ENCODE peak calls at places on chromosomes 4 and X, in five cellular contexts. G, K, T, M and Q are unnamed samples.
A peak's percentile ranks its signal among the peaks of the same experiment; 100 is the strongest.

GRCh38 chrX:120463241-120463640 is 5.9 kb downstream of the LAMP2 start:
- DNase-seq in G (no peak), T (peak; percentile 18), K (no peak), M (no peak), Q (no peak)

GRCh38 chrX:153970398-153971123 is 1.1 kb downstream of the HCFC1 start:
- DNase-seq in G (peak; percentile 78), M (peak; percentile 47), T (peak; percentile 47), K (peak; percentile 82), Q (no peak)

GRCh38 chrX:101219116-101219839 is at the start of gene DRP2:
- DNase-seq in M (no peak), G (no peak), T (no peak), K (no peak), Q (no peak)

GRCh38 chr4:143773998-143774898 is 73.8 kb upstream of the FREM3 start:
- DNase-seq in M (peak; percentile 6), K (no peak), T (peak; percentile 61), G (no peak), Q (no peak)

GRCh38 chr4:1290165-1290977 is 680 bp downstream of the MAEA start:
- DNase-seq in T (peak; percentile 40), G (no peak), M (no peak), K (no peak), Q (no peak)

GRCh38 chr4:173013232-173013932 is 155.2 kb upstream of the GALNT7 start:
- DNase-seq in G (no peak), K (no peak), T (peak; percentile 44), M (peak; percentile 38), Q (peak; percentile 24)

GRCh38 chr4:82758701-82759685 is 39.6 kb downstream of the SCD5 start:
- DNase-seq in M (no peak), G (no peak), T (no peak), K (peak; percentile 61), Q (no peak)

GRCh38 chr4:38162240-38162784 is 202.1 kb downstream of the PTTG2 start:
- DNase-seq in G (no peak), T (no peak), M (no peak), K (peak; percentile 14), Q (no peak)

GRCh38 chr4:96429657-96430056 is 589.8 kb downstream of the PDHA2 start:
- DNase-seq in G (no peak), T (no peak), K (no peak), M (no peak), Q (no peak)

GRCh38 chr4:69689530-69690111 is 36.6 kb upstream of the UGT2A1 start:
- DNase-seq in G (no peak), M (no peak), T (peak; percentile 45), K (no peak), Q (no peak)

GRCh38 chrX:12115377-12115776 is 22.9 kb upstream of the FRMPD4 start:
- DNase-seq in T (no peak), G (no peak), M (no peak), K (no peak), Q (no peak)

GRCh38 chr4:47010347-47011188 is 17.2 kb upstream of the GABRA4 start:
- DNase-seq in T (no peak), M (no peak), K (no peak), G (no peak), Q (no peak)

GRCh38 chrX:82141942-82142341 is 940.0 kb downstream of the SH3BGRL start:
- DNase-seq in G (no peak), K (no peak), T (no peak), M (no peak), Q (peak; percentile 11)

GRCh38 chrX:11382935-11383334 is 89.7 kb downstream of the AMELX start:
- DNase-seq in K (no peak), G (no peak), T (no peak), M (no peak), Q (no peak)

GRCh38 chrX:40434947-40435346 is 145.8 kb upstream of the ATP6AP2 start:
- DNase-seq in K (peak; percentile 28), T (peak; percentile 30), M (no peak), G (peak; percentile 59), Q (no peak)

GRCh38 chr4:6224725-6225124 is 24.4 kb upstream of the JAKMIP1 start:
- DNase-seq in M (no peak), G (no peak), T (no peak), K (no peak), Q (no peak)

GRCh38 chr4:184441461-184442392 is 32.6 kb downstream of the IRF2 start:
- DNase-seq in G (no peak), M (peak; percentile 24), K (no peak), T (no peak), Q (no peak)

GRCh38 chr4:110621328-110621812 is 1.5 kb downstream of the PITX2 start:
- DNase-seq in G (peak; percentile 72), T (no peak), M (no peak), K (peak; percentile 72), Q (no peak)
- H3K9me3 ChIP-seq in G (no peaks in the 10 kb centered on the region), T (no peaks in the 10 kb centered on the region), M (no peaks in the 10 kb centered on the region), K (no peaks in the 10 kb centered on the region), Q (no peaks in the 10 kb centered on the region)

GRCh38 chrX:115940348-115940747 is 230.2 kb upstream of the AGTR2 start:
- DNase-seq in M (no peak), K (no peak), G (no peak), T (no peak), Q (no peak)
- H3K9me3 ChIP-seq in M (no peaks in the 10 kb centered on the region), K (peaks cover 7% of the 10 kb centered on the region), G (no peaks in the 10 kb centered on the region), T (no peaks in the 10 kb centered on the region), Q (no peaks in the 10 kb centered on the region)

GRCh38 chr4:21067351-21067750 is 367.1 kb downstream of the PACRGL start:
- DNase-seq in T (no peak), K (no peak), M (no peak), G (no peak), Q (no peak)
- H3K9me3 ChIP-seq in T (no peaks in the 10 kb centered on the region), K (no peaks in the 10 kb centered on the region), M (no peaks in the 10 kb centered on the region), G (no peaks in the 10 kb centered on the region), Q (no peaks in the 10 kb centered on the region)

DNA sequence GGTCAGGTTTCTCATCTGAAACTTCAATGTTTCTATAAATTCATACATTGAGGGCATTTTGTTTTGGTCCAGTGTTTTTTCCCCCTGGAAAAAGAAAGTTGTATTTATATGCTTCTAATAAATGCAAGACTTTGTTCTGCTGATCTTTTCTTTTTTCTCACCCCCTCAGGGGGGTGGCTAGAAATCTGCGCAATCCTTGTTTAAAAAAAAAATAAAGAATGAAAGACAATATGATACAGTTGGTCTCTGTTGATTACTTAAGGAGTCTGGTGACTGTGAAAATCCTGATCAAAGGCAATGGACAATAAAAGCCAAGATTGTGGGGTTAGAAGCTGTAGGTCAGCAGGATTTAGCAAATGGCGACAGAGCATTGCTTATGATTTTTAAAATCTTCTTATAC is 180.5 kb downstream of the KIT start:
- DNase-seq in G (no peak), T (no peak), M (no peak), K (no peak), Q (no peak)
- H3K9me3 ChIP-seq in G (no peaks in the 10 kb centered on the region), T (no peaks in the 10 kb centered on the region), M (no peaks in the 10 kb centered on the region), K (no peaks in the 10 kb centered on the region), Q (no peaks in the 10 kb centered on the region)

DNA sequence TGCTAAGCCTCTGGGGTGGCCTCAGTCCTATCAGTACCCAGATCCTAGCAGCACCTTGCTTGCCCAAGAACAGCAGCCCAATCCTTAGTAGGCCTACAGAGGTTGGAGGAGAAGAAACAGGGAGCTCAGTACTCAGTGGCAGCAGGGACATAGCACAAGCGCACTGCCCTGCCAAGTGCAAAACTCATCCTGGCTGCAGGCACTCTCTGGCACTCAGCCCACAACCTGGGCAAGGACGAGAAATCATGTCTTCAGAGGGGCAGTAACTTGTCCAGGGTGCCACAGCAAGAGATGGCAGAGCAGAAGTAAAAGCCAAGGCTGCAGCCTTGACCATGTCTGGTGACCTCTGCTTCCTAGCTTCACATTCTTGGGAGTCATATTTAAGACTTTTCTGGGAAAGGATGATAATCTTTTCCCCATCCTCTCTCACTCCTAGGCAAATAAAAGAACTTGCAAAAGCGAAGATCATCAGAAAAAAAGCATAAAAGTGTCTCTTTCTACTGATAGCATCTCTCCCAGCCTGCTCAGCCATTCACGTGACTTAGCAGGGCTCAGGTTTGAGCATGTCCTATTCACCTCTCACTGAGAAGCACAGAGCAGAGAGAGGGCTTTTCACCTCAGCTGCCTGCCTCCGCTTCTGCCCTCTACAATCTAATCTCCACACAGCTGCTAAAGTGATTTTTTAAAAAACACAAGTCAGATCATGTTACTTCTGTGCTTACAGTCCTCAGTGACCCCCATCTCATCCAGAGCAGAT is 37.2 kb upstream of the MAGEA4 start:
- DNase-seq in K (no peak), M (no peak), G (no peak), T (no peak), Q (no peak)
- H3K9me3 ChIP-seq in K (no peaks in the 10 kb centered on the region), M (no peaks in the 10 kb centered on the region), G (no peaks in the 10 kb centered on the region), T (no peaks in the 10 kb centered on the region), Q (no peaks in the 10 kb centered on the region)

GRCh38 chr4:8775751-8776355 is 95.8 kb downstream of the HMX1 start:
- DNase-seq in M (no peak), G (peak; percentile 30), K (no peak), T (no peak), Q (no peak)
- H3K9me3 ChIP-seq in M (no peaks in the 10 kb centered on the region), G (no peaks in the 10 kb centered on the region), K (no peaks in the 10 kb centered on the region), T (no peaks in the 10 kb centered on the region), Q (no peaks in the 10 kb centered on the region)

DNA sequence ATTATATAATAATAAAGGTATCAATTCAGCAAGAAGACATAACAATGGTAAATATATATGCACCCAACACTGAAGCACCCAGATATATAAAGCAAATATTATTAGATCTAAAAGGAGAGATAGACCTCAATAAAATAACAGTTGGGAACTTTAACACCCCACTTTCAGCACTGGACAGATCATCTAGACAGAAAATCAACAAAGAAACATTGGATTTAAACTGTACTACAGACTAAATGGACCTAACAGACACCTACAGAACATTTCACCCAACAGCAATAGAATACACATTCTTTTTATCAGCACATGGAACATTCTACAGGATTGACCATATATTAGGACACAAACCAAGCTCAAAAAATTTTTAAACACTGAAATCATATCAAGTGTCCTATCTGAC is 76.6 kb downstream of the CBR4 start:
- DNase-seq in G (no peak), T (no peak), K (no peak), M (no peak), Q (no peak)
- H3K9me3 ChIP-seq in G (peaks cover 40% of the 10 kb centered on the region), T (no peaks in the 10 kb centered on the region), K (peaks cover 46% of the 10 kb centered on the region), M (no peaks in the 10 kb centered on the region), Q (no peaks in the 10 kb centered on the region)

GRCh38 chrX:9394212-9394611 is 70.6 kb upstream of the TBL1X start:
- DNase-seq in T (no peak), M (no peak), K (no peak), G (no peak), Q (no peak)
- H3K9me3 ChIP-seq in T (no peaks in the 10 kb centered on the region), M (no peaks in the 10 kb centered on the region), K (no peaks in the 10 kb centered on the region), G (no peaks in the 10 kb centered on the region), Q (no peaks in the 10 kb centered on the region)